ENCODE peak calls at places on chromosome 3, in ten cellular contexts. M, D, I, E, N, T, Z, Y, U and O are unnamed samples.

GRCh38 chr3:197718904-197719303 is 17.8 kb downstream of the RUBCN start:
- DNase-seq in D (no peak), T (no peak), I (peak; percentile 95), M (no peak), N (no peak), E (no peak), U (no peak), Z (no peak), Y (no peak), O (peak; percentile 97)

GRCh38 chr3:174049443-174049842 is 651.9 kb downstream of the NLGN1 start:
- DNase-seq in M (no peak), E (no peak), Z (no peak), I (no peak), D (no peak), T (no peak), Y (no peak), N (no peak), U (no peak), O (no peak)

GRCh38 chr3:468172-468571 is 271.6 kb downstream of the CHL1 start:
- DNase-seq in D (no peak), Y (no peak), M (no peak), I (no peak), Z (no peak), U (no peak), N (no peak), E (peak; percentile 8), T (peak; percentile 61), O (no peak)

GRCh38 chr3:108472011-108472591 is 38.3 kb downstream of the MYH15 start:
- DNase-seq in N (no peak), I (peak; percentile 92), E (no peak), D (no peak), T (no peak), Z (no peak), M (no peak), U (no peak), Y (peak; percentile 43), O (peak; percentile 90)

GRCh38 chr3:190671658-190672057 is 157.8 kb downstream of the IL1RAP start:
- DNase-seq in D (no peak), T (no peak), M (no peak), U (no peak), Z (no peak), N (no peak), I (peak; percentile 69), E (no peak), Y (no peak), O (no peak)

GRCh38 chr3:171116365-171116764 is 89.8 kb upstream of the SLC2A2 start:
- DNase-seq in Z (no peak), N (no peak), I (no peak), U (no peak), M (no peak), Y (no peak), D (no peak), T (no peak), E (no peak), O (no peak)

GRCh38 chr3:294096-294495 is 97.5 kb downstream of the CHL1 start:
- DNase-seq in M (no peak), T (no peak), E (no peak), Y (no peak), D (no peak), I (no peak), U (no peak), N (no peak), Z (no peak), O (no peak)

GRCh38 chr3:111810909-111811308 is 48.2 kb upstream of the PHLDB2 start:
- DNase-seq in U (no peak), D (no peak), I (peak; percentile 92), T (no peak), M (no peak), Z (no peak), E (no peak), N (no peak), Y (no peak), O (peak; percentile 66)

GRCh38 chr3:192422998-192423349 is 304.4 kb downstream of the FGF12 start:
- DNase-seq in M (no peak), Z (no peak), Y (peak; percentile 10), U (no peak), I (peak; percentile 29), N (no peak), T (peak; percentile 37), E (peak; percentile 1), D (peak; percentile 48), O (peak; percentile 8)

GRCh38 chr3:100796556-100796955 is 87.3 kb downstream of the TFG start:
- DNase-seq in Z (no peak), Y (no peak), N (no peak), T (peak; percentile 53), D (no peak), U (no peak), I (peak; percentile 52), E (no peak), M (no peak), O (peak; percentile 32)

GRCh38 chr3:189745622-189746021 is 114.4 kb downstream of the TP63 start:
- DNase-seq in N (no peak), E (no peak), D (no peak), T (no peak), Z (no peak), M (no peak), I (no peak), Y (no peak), U (no peak), O (no peak)